ENCODE peak calls at places on chromosomes 16 and 17, in ten cellular contexts. E, Y, U, J, H, I, D, X, S and W are unnamed samples.

GRCh38 chr17:55479903-55480302 is 31.3 kb downstream of the SMIM36 start:
- DNase-seq in D (no peak), J (no peak), U (no peak), I (no peak), X (no peak), H (no peak), E (no peak), Y (no peak), S (no peak), W (no peak)

GRCh38 chr16:8931864-8932263 is 31.8 kb downstream of the USP7 start:
- DNase-seq in S (no peak), Y (peak), J (no peak), X (peak), I (peak), D (peak), E (no peak), U (peak), H (peak), W (no peak)

GRCh38 chr17:35345926-35346771 is 27.3 kb downstream of the SLFN11 start:
- DNase-seq in U (peak), J (no peak), I (peak), E (no peak), D (peak), Y (peak), S (peak), H (peak), X (peak), W (peak)

GRCh38 chr17:64707077-64707591 is 45.0 kb upstream of the SMURF2 start:
- DNase-seq in Y (peak), X (peak), H (peak), D (no peak), E (peak), U (peak), I (peak), J (peak), S (peak), W (peak)

GRCh38 chr17:73269329-73269615 is 7.6 kb upstream of the CPSF4L start:
- DNase-seq in S (no peak), I (no peak), X (no peak), E (no peak), Y (no peak), D (no peak), U (no peak), H (no peak), J (no peak), W (no peak)

GRCh38 chr17:55348749-55349354 is 72.8 kb downstream of the MMD start:
- DNase-seq in J (no peak), X (peak), H (peak), E (peak), I (peak), D (peak), Y (peak), U (peak), S (no peak), W (no peak)

GRCh38 chr17:7856081-7856791 is 1.1 kb downstream of the NAA38 start:
- DNase-seq in D (no peak), Y (peak), U (peak), I (peak), E (no peak), H (peak), X (peak), J (no peak), S (no peak), W (no peak)

GRCh38 chr17:17579691-17580090 is 11.8 kb downstream of the PEMT start:
- DNase-seq in E (no peak), D (no peak), J (no peak), H (no peak), Y (no peak), X (no peak), I (no peak), S (no peak), U (no peak), W (no peak)

GRCh38 chr16:79932564-79932963 is 332.0 kb upstream of the MAF start:
- DNase-seq in J (no peak), X (peak), D (no peak), S (no peak), H (no peak), E (no peak), Y (no peak), I (no peak), U (no peak), W (no peak)

GRCh38 chr16:65917466-65917865 is 449.0 kb upstream of the CDH5 start:
- DNase-seq in S (no peak), U (no peak), E (no peak), J (no peak), Y (no peak), X (no peak), H (no peak), D (no peak), I (no peak), W (no peak)

GRCh38 chr17:13704333-13704732 is 102.6 kb upstream of the HS3ST3A1 start:
- DNase-seq in X (peak), U (no peak), J (no peak), D (no peak), I (no peak), E (no peak), H (peak), Y (no peak), S (no peak), W (peak)

GRCh38 chr16:27400751-27401620 is 988 bp upstream of the IL21R start:
- DNase-seq in E (no peak), D (no peak), J (no peak), H (peak), I (no peak), S (no peak), U (no peak), X (peak), Y (no peak), W (no peak)

GRCh38 chr17:1916339-1916738 is 86.5 kb downstream of the RPA1 start:
- DNase-seq in X (no peak), J (no peak), E (no peak), Y (no peak), S (no peak), H (no peak), D (no peak), I (no peak), U (no peak), W (no peak)

GRCh38 chr17:71869833-71870545 is 250.8 kb upstream of the SOX9 start:
- DNase-seq in E (no peak), H (no peak), X (no peak), S (no peak), D (no peak), I (no peak), J (no peak), U (no peak), Y (no peak), W (no peak)

GRCh38 chr16:70520612-70521297 is 2.6 kb downstream of the COG4 start:
- DNase-seq in E (no peak), H (peak), D (no peak), J (no peak), X (peak), U (no peak), I (no peak), S (no peak), Y (no peak), W (peak)

GRCh38 chr17:49501496-49501895 is 6.4 kb downstream of the NGFR start:
- DNase-seq in U (no peak), S (no peak), Y (no peak), E (no peak), I (no peak), H (no peak), D (no peak), X (no peak), J (no peak), W (no peak)

GRCh38 chr17:63550816-63551639 is 751 bp downstream of the DCAF7 start:
- DNase-seq in D (peak), U (peak), E (no peak), J (no peak), I (no peak), S (no peak), H (no peak), X (peak), Y (no peak), W (peak)

GRCh38 chr16:88773812-88774291 is 11.2 kb downstream of the PIEZO1 start:
- DNase-seq in U (peak), X (peak), S (no peak), J (no peak), E (no peak), I (peak), D (no peak), Y (no peak), H (peak), W (no peak)

GRCh38 chr17:79952915-79953314 is 82.8 kb downstream of the TBC1D16 start:
- DNase-seq in U (no peak), I (no peak), Y (peak), D (no peak), X (peak), J (no peak), E (no peak), H (no peak), S (no peak), W (no peak)

GRCh38 chr17:51133365-51133764 is 12.7 kb upstream of the SPAG9 start:
- DNase-seq in I (no peak), D (no peak), J (no peak), E (no peak), U (no peak), Y (no peak), S (no peak), H (no peak), X (peak), W (no peak)

GRCh38 chr16:27080870-27081269 is 14.1 kb downstream of the C16orf82 start:
- DNase-seq in E (peak), U (no peak), I (no peak), H (no peak), Y (no peak), J (no peak), S (no peak), X (no peak), D (no peak), W (no peak)

GRCh38 chr16:68762996-68763756 is 26.1 kb downstream of the CDH1 start:
- DNase-seq in S (no peak), X (peak), D (no peak), Y (no peak), I (no peak), E (no peak), H (no peak), U (no peak), J (no peak), W (no peak)

GRCh38 chr16:68993885-68994284 is 111.6 kb upstream of the HAS3 start:
- DNase-seq in U (peak), J (no peak), H (peak), E (no peak), D (no peak), Y (no peak), X (peak), S (no peak), I (no peak), W (peak)

GRCh38 chr17:52170963-52171572 is 12.6 kb upstream of the CA10 start:
- DNase-seq in Y (peak), I (no peak), X (no peak), S (no peak), J (no peak), U (no peak), H (no peak), D (no peak), E (no peak), W (no peak)

GRCh38 chr16:26433807-26434206 is 632.9 kb upstream of the C16orf82 start:
- DNase-seq in S (no peak), D (no peak), Y (no peak), J (no peak), X (no peak), U (no peak), E (no peak), H (no peak), I (no peak), W (no peak)

GRCh38 chr17:44733753-44734152 is 25.0 kb upstream of the ADAM11 start:
- DNase-seq in H (no peak), E (no peak), S (no peak), J (no peak), Y (no peak), U (no peak), I (no peak), D (no peak), X (no peak), W (no peak)

GRCh38 chr16:57497121-57497520 is 10.8 kb upstream of the DOK4 start:
- DNase-seq in H (no peak), I (no peak), X (no peak), D (no peak), S (no peak), J (no peak), E (no peak), U (no peak), Y (no peak), W (no peak)

GRCh38 chr17:44786551-44787081 is 27.8 kb downstream of the ADAM11 start:
- DNase-seq in Y (no peak), I (peak), D (no peak), S (no peak), H (no peak), X (no peak), E (no peak), J (no peak), U (no peak), W (no peak)

GRCh38 chr17:22193113-22193512 is 500.8 kb downstream of the KCNJ18 start:
- DNase-seq in J (no peak), U (no peak), S (no peak), Y (no peak), D (no peak), E (no peak), H (no peak), X (no peak), I (no peak), W (no peak)

GRCh38 chr16:85335584-85336492 is 223.6 kb upstream of the CIBAR2 start:
- DNase-seq in U (no peak), D (no peak), I (no peak), E (no peak), S (no peak), H (no peak), J (no peak), X (peak), Y (no peak), W (no peak)

GRCh38 chr16:81842564-81843242 is 63.6 kb downstream of the PLCG2 start:
- DNase-seq in U (no peak), Y (no peak), I (no peak), S (no peak), X (no peak), J (no peak), H (no peak), E (no peak), D (no peak), W (no peak)

GRCh38 chr17:12422632-12423031 is 243.1 kb upstream of the MYOCD start:
- DNase-seq in Y (peak), J (no peak), U (no peak), H (no peak), E (no peak), I (peak), S (no peak), X (no peak), D (no peak), W (no peak)

GRCh38 chr16:50533317-50533716 is 14.9 kb upstream of the NKD1 start:
- DNase-seq in I (no peak), U (no peak), E (no peak), S (no peak), J (no peak), D (no peak), H (no peak), Y (no peak), X (no peak), W (no peak)

GRCh38 chr17:45787044-45787443 is 2.9 kb downstream of the CRHR1 start:
- DNase-seq in U (no peak), D (no peak), S (no peak), E (no peak), J (no peak), H (no peak), Y (no peak), I (no peak), X (no peak), W (no peak)

GRCh38 chr16:75854117-75854516 is 127.8 kb upstream of the CPHXL start:
- DNase-seq in X (no peak), H (no peak), Y (no peak), S (no peak), D (no peak), E (no peak), I (no peak), J (no peak), U (no peak), W (no peak)
- H3K4me3 ChIP-seq in X (no peak), H (no peak), Y (no peak), S (no peak), D (no peak), E (no peak), I (no peak), J (no peak), U (no peak), W (no peak)

GRCh38 chr16:11671271-11671670 is 3.0 kb downstream of the SNN start:
- DNase-seq in H (no peak), D (no peak), E (no peak), J (no peak), S (no peak), X (no peak), U (no peak), I (no peak), Y (no peak), W (no peak)
- H3K4me3 ChIP-seq in H (no peak), D (no peak), E (no peak), J (no peak), S (no peak), X (no peak), U (no peak), I (no peak), Y (no peak), W (no peak)

GRCh38 chr17:75778861-75779249 is 5.8 kb upstream of the UNK start:
- DNase-seq in E (no peak), H (no peak), D (peak), J (no peak), S (no peak), X (no peak), U (no peak), I (peak), Y (no peak), W (no peak)

GRCh38 chr17:75779250-75779986 is 5.2 kb upstream of the UNK start:
- DNase-seq in S (peak), I (peak), H (peak), U (peak), X (peak), Y (peak), J (peak), D (peak), E (peak), W (peak)

GRCh38 chr17:75776399-75777242 is 8.0 kb upstream of the UNK start:
- DNase-seq in S (no peak), I (no peak), H (no peak), E (no peak), U (no peak), X (no peak), Y (no peak), J (no peak), D (peak), W (no peak)

GRCh38 chr17:75774988-75775668 is 9.5 kb upstream of the UNK start:
- DNase-seq in X (peak), S (no peak), U (no peak), I (no peak), J (no peak), D (no peak), H (no peak), E (no peak), Y (no peak), W (no peak)

DNA sequence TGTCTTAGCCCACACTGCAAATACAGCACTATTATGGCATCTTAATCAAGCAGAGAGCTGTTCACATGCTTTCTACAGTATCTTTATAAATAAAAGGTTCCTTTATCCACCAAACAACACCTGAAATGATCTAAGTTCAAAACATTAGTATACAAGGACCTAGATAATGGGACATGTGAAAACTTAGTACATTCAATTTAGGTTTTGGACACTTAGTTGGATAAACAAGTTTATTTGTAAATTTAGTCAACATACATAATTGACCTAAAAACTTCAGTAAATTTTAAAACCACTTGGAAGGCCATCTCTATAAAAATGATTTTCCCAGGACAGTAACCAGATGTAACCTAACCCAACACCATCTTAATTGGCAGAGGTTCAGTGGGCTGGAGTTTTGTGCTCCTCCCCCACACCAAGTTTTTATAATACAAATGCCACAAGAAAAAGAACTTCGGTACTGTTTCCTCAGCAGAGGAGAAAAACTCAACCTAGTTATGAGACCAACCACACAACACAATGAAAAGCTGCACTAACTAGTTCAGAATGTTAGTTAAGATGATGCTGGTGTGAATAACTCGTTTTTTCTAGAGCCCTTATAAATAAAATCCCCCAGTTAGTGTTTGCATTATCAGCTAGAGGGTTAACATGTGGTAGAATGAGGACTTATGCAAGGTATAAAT is 7.2 kb upstream of the UNK start:
- DNase-seq in H (no peak), S (no peak), Y (no peak), X (no peak), E (no peak), I (no peak), D (no peak), J (no peak), U (no peak), W (no peak)
- H3K4me3 ChIP-seq in H (peak), S (peak), Y (peak), X (peak), E (peak), I (peak), D (peak), J (peak), U (peak), W (peak)

GRCh38 chr16:29877266-29877961 is 14.4 kb upstream of the CDIPT start:
- DNase-seq in U (peak), Y (no peak), E (peak), H (peak), J (no peak), D (peak), S (no peak), X (peak), I (no peak), W (no peak)

GRCh38 chr16:29873319-29873718 is 10.3 kb upstream of the CDIPT start:
- DNase-seq in H (no peak), E (no peak), I (no peak), D (no peak), J (no peak), Y (no peak), U (no peak), X (no peak), S (no peak), W (no peak)

GRCh38 chr16:29875206-29875605 is 12.2 kb upstream of the CDIPT start:
- DNase-seq in D (no peak), H (no peak), S (no peak), Y (no peak), E (no peak), X (no peak), U (no peak), I (no peak), J (no peak), W (no peak)

GRCh38 chr16:29876186-29876577 is 13.2 kb upstream of the CDIPT start:
- DNase-seq in J (no peak), I (no peak), E (no peak), H (no peak), Y (no peak), D (no peak), S (no peak), U (no peak), X (no peak), W (no peak)

GRCh38 chr16:29876578-29877249 is 13.7 kb upstream of the CDIPT start:
- DNase-seq in S (no peak), J (no peak), Y (no peak), D (no peak), H (no peak), I (no peak), E (no peak), U (no peak), X (no peak), W (no peak)
- H3K4me3 ChIP-seq in S (peak), J (peak), Y (no peak), D (peak), H (peak), I (peak), E (no peak), U (no peak), X (peak), W (peak)

GRCh38 chr17:81182596-81182995 is 16.6 kb upstream of the AATK start:
- DNase-seq in J (no peak), S (no peak), X (no peak), I (no peak), D (no peak), Y (no peak), H (no peak), U (no peak), E (no peak), W (no peak)

GRCh38 chr17:81183807-81184206 is 17.8 kb upstream of the AATK start:
- DNase-seq in H (no peak), J (no peak), Y (no peak), I (no peak), D (no peak), E (no peak), U (no peak), S (no peak), X (no peak), W (no peak)

GRCh38 chr17:81184596-81184995 is 18.6 kb upstream of the AATK start:
- DNase-seq in U (no peak), H (no peak), X (no peak), J (no peak), Y (no peak), D (no peak), E (no peak), S (no peak), I (no peak), W (no peak)

GRCh38 chr17:81181811-81182185 is 15.8 kb upstream of the AATK start:
- DNase-seq in I (no peak), S (no peak), D (no peak), E (no peak), H (no peak), J (no peak), U (no peak), Y (no peak), X (no peak), W (no peak)

GRCh38 chr17:81183316-81183715 is 17.3 kb upstream of the AATK start:
- DNase-seq in Y (no peak), J (no peak), I (no peak), E (no peak), X (no peak), S (no peak), D (no peak), U (no peak), H (no peak), W (no peak)
- H3K4me3 ChIP-seq in Y (no peak), J (no peak), I (no peak), E (no peak), X (no peak), S (no peak), D (no peak), U (no peak), H (no peak), W (no peak)